ENCODE peak calls at places on chromosomes 6 and 20, in five cellular contexts. R, N, S, X and O are unnamed samples.

GRCh38 chr20:40359127-40359892 is 329.7 kb downstream of the MAFB start:
- DNase-seq in N (no peak), R (no peak), S (no peak), X (no peak), O (peak)

GRCh38 chr6:100171533-100172321 is 177.7 kb upstream of the MCHR2 start:
- DNase-seq in R (no peak), S (peak), X (no peak), N (no peak), O (no peak)

GRCh38 chr6:1082040-1082935 is 229.6 kb upstream of the FOXQ1 start:
- DNase-seq in R (no peak), N (no peak), X (no peak), S (no peak), O (peak)

GRCh38 chr6:118589186-118589585 is 41.1 kb downstream of the PLN start:
- DNase-seq in S (peak), N (no peak), X (no peak), R (no peak), O (no peak)

GRCh38 chr6:37625591-37626374 is 71.9 kb downstream of the MDGA1 start:
- DNase-seq in X (no peak), R (no peak), S (no peak), N (no peak), O (no peak)

GRCh38 chr6:72826033-72826432 is 204.2 kb downstream of the KCNQ5 start:
- DNase-seq in R (no peak), X (no peak), N (no peak), S (peak), O (peak)

GRCh38 chr20:49832632-49833327 is 20.2 kb downstream of the SLC9A8 start:
- DNase-seq in S (peak), R (no peak), N (no peak), X (no peak), O (peak)

GRCh38 chr6:145643760-145644159 is 91.6 kb downstream of the EPM2A start:
- DNase-seq in N (no peak), S (peak), X (no peak), R (no peak), O (peak)

GRCh38 chr20:24634855-24635254 is 165.4 kb downstream of the SYNDIG1 start:
- DNase-seq in N (peak), X (no peak), S (peak), R (peak), O (peak)

GRCh38 chr20:1333462-1334369 is 4.8 kb upstream of the SDCBP2 start:
- DNase-seq in R (no peak), S (no peak), N (peak), X (no peak), O (no peak)

GRCh38 chr6:36956111-36956820 is 1.7 kb downstream of the PI16 start:
- DNase-seq in X (no peak), N (no peak), R (no peak), S (no peak), O (no peak)

GRCh38 chr6:90233994-90234393 is 62.6 kb downstream of the BACH2 start:
- DNase-seq in R (no peak), N (no peak), S (no peak), X (no peak), O (no peak)

GRCh38 chr20:57435498-57436222 is 44.5 kb downstream of the RBM38 start:
- DNase-seq in S (peak), X (no peak), N (no peak), R (peak), O (no peak)

GRCh38 chr6:165497472-165497871 is 165.6 kb downstream of the PDE10A start:
- DNase-seq in N (no peak), S (peak), X (no peak), R (no peak), O (no peak)

GRCh38 chr20:22836211-22836610 is 198.9 kb upstream of the SSTR4 start:
- DNase-seq in R (no peak), S (no peak), N (no peak), X (no peak), O (peak)

GRCh38 chr6:135505648-135506047 is 8.1 kb upstream of the AHI1 start:
- DNase-seq in R (no peak), S (no peak), N (no peak), X (no peak), O (no peak)

GRCh38 chr6:37784585-37784967 is 35.0 kb upstream of the ZFAND3 start:
- DNase-seq in N (peak), R (no peak), S (no peak), X (no peak), O (no peak)

GRCh38 chr6:129753422-129753821 is 43.4 kb upstream of the ARHGAP18 start:
- DNase-seq in X (no peak), N (no peak), S (peak), R (no peak), O (peak)

GRCh38 chr6:32852018-32852843 is 1.3 kb downstream of the TAP1 start:
- DNase-seq in X (no peak), N (no peak), S (no peak), R (peak), O (peak)

GRCh38 chr6:19866199-19866872 is 29.2 kb downstream of the ID4 start:
- DNase-seq in N (no peak), R (no peak), S (no peak), X (no peak), O (no peak)

GRCh38 chr20:1775117-1775516 is 117.5 kb upstream of the SIRPG start:
- DNase-seq in N (no peak), X (no peak), S (peak), R (no peak), O (peak)

GRCh38 chr6:147207851-147208754 is 3.9 kb downstream of the STXBP5 start:
- DNase-seq in X (no peak), S (no peak), R (no peak), N (no peak), O (no peak)

GRCh38 chr6:126701799-126702198 is 361.9 kb downstream of the CENPW start:
- DNase-seq in X (no peak), S (no peak), R (no peak), N (no peak), O (peak)

GRCh38 chr20:51054233-51054632 is 31.3 kb upstream of the KCNG1 start:
- DNase-seq in R (no peak), N (no peak), S (no peak), X (no peak), O (no peak)

GRCh38 chr6:89895273-89895874 is 1.1 kb downstream of the GJA10 start:
- DNase-seq in N (peak), R (no peak), S (peak), X (no peak), O (peak)

GRCh38 chr6:170358496-170358895 is 51.9 kb downstream of the FAM120B start:
- DNase-seq in S (no peak), N (no peak), X (peak), R (peak), O (no peak)

GRCh38 chr6:53014744-53015143 is 19.7 kb upstream of the GSTA4 start:
- DNase-seq in N (no peak), R (no peak), S (no peak), X (no peak), O (peak)
- H3K4me3 ChIP-seq in N (no peak), R (no peak), S (no peak), X (no peak), O (no peak)

DNA sequence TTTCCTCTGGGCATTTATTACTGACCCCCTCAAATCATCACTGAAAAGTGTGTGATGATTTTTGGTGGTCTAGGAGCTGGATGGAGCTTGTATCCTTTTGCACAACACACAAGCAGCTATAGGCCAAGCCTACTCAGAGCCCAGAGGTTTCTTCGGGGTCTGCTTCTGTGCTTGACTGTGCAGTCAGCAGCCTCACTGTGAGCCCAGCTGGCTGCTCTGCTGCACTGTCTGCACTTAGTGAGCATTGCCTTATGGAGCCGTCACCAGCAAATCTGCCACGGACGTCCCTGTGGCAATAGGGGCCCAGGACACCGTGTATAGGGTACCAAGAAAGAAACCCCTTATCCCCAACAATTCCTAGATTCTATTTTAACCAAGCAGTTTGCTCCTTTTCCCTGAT is 38.6 kb upstream of the GMPR start:
- DNase-seq in N (no peak), S (no peak), R (no peak), X (no peak), O (no peak)
- H3K4me3 ChIP-seq in N (no peak), S (no peak), R (peak), X (peak), O (no peak)

DNA sequence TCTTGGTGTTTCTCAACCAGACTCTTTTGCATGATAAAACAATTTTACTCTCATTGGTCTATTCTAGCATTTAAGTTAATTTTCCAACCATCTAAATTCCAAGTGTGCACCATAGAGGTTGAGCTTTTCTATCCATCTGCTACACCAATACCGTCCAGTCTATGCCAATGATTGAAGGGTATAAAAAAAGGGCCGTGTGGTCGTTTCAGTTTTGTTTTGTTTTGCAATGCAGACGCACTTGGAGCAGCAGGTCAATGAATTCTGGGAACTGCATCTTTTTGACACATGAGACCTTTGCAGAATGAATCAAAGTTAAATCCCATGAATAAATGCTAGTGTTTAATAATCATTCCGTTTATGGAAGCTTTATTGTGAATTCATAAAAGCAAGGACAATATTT is 650.0 kb upstream of the GJE1 start:
- DNase-seq in X (no peak), R (no peak), N (no peak), S (peak), O (peak)
- H3K4me3 ChIP-seq in X (peak), R (peak), N (no peak), S (peak), O (peak)

GRCh38 chr6:35453236-35453635 is 1.1 kb downstream of the FANCE start:
- DNase-seq in N (no peak), R (no peak), S (no peak), X (no peak), O (peak)

GRCh38 chr6:35457907-35458306 is 5.8 kb downstream of the FANCE start:
- DNase-seq in S (no peak), R (no peak), X (no peak), N (no peak), O (no peak)

GRCh38 chr6:35451354-35452185 is 568 bp upstream of the FANCE start:
- DNase-seq in N (no peak), S (no peak), X (no peak), R (no peak), O (no peak)

GRCh38 chr6:35452186-35453090 is at the start of gene FANCE:
- DNase-seq in S (peak), N (peak), R (peak), X (peak), O (peak)

DNA sequence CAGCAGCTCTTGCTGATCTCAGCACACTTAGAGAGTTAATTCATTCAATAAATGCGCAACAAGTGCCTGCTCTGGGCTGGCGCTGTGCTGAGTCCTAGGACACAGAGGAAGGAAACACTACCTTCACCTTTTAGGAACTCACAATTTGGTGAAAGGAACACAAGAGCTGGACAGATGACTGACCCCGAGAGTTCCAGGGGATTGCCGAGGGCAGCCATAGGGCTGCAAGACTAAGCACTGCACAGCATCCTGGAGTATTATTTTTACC is 2.6 kb downstream of the FANCE start:
- DNase-seq in X (no peak), S (no peak), N (no peak), R (no peak), O (no peak)
- H3K4me3 ChIP-seq in X (no peak), S (no peak), N (peak), R (peak), O (no peak)

GRCh38 chr6:53336070-53336469 is 12.7 kb downstream of the ELOVL5 start:
- DNase-seq in R (no peak), N (no peak), S (no peak), X (no peak), O (no peak)
- H3K4me3 ChIP-seq in R (no peak), N (no peak), S (no peak), X (no peak), O (no peak)